ENCODE peak calls at places on chromosomes 2 and 18, in seven cellular contexts. One of them, this sample, is unnamed.
A peak's percentile ranks its signal among the peaks of the same experiment; 100 is the strongest.

GRCh38 chr2:181305151-181306123 is 151.7 kb upstream of the ITGA4 start:
- DNase-seq in A172: no peak
- DNase-seq in mucosa of gallbladder: no peak
- DNase-seq in memory B cell: no peak
- DNase-seq in hippocampal formation: no peak
- DNase-seq in GM12878: peak; percentile 96
- DNase-seq in Daoy: no peak
- DNase-seq in this sample: no peak

GRCh38 chr2:20050712-20051517 is 513 bp downstream of the LAPTM4A start:
- DNase-seq in GM12878: no peak
- DNase-seq in hippocampal formation: peak; percentile 62
- DNase-seq in Daoy: peak; percentile 64
- DNase-seq in memory B cell: peak; percentile 35
- DNase-seq in mucosa of gallbladder: peak; percentile 56
- DNase-seq in A172: peak; percentile 63
- DNase-seq in this sample: peak; percentile 50

GRCh38 chr2:47541848-47542450 is 139.0 kb downstream of the MSH2 start:
- DNase-seq in hippocampal formation: no peak
- DNase-seq in memory B cell: no peak
- DNase-seq in A172: no peak
- DNase-seq in Daoy: no peak
- DNase-seq in GM12878: no peak
- DNase-seq in mucosa of gallbladder: no peak
- DNase-seq in this sample: no peak

GRCh38 chr2:55158111-55158814 is 73.8 kb downstream of the CLHC1 start:
- DNase-seq in mucosa of gallbladder: peak; percentile 58
- DNase-seq in GM12878: no peak
- DNase-seq in A172: no peak
- DNase-seq in hippocampal formation: no peak
- DNase-seq in Daoy: no peak
- DNase-seq in memory B cell: no peak
- DNase-seq in this sample: no peak

GRCh38 chr2:191366199-191366598 is 121.0 kb downstream of the MYO1B start:
- DNase-seq in mucosa of gallbladder: no peak
- DNase-seq in hippocampal formation: no peak
- DNase-seq in A172: peak; percentile 18
- DNase-seq in GM12878: no peak
- DNase-seq in Daoy: no peak
- DNase-seq in memory B cell: no peak
- DNase-seq in this sample: no peak

GRCh38 chr2:229610871-229611270 is 103.5 kb downstream of the DNER start:
- DNase-seq in hippocampal formation: no peak
- DNase-seq in Daoy: peak; percentile 69
- DNase-seq in memory B cell: no peak
- DNase-seq in GM12878: no peak
- DNase-seq in A172: peak; percentile 75
- DNase-seq in mucosa of gallbladder: no peak
- DNase-seq in this sample: no peak

GRCh38 chr18:32450874-32451273 is 19.8 kb downstream of the GAREM1 start:
- DNase-seq in memory B cell: no peak
- DNase-seq in A172: no peak
- DNase-seq in mucosa of gallbladder: no peak
- DNase-seq in hippocampal formation: no peak
- DNase-seq in GM12878: no peak
- DNase-seq in Daoy: peak; percentile 12
- DNase-seq in this sample: no peak

GRCh38 chr2:48268671-48269070 is 261.3 kb upstream of the STON1 start:
- DNase-seq in hippocampal formation: no peak
- DNase-seq in GM12878: no peak
- DNase-seq in memory B cell: no peak
- DNase-seq in mucosa of gallbladder: no peak
- DNase-seq in A172: no peak
- DNase-seq in Daoy: no peak
- DNase-seq in this sample: no peak

GRCh38 chr2:50491541-50492114 is 540.3 kb downstream of the NRXN1 start:
- DNase-seq in A172: peak; percentile 66
- DNase-seq in Daoy: peak; percentile 8
- DNase-seq in hippocampal formation: peak; percentile 54
- DNase-seq in memory B cell: no peak
- DNase-seq in GM12878: no peak
- DNase-seq in mucosa of gallbladder: no peak
- DNase-seq in this sample: peak; percentile 57

GRCh38 chr2:203998195-203998804 is 61.7 kb downstream of the ICOS start:
- DNase-seq in memory B cell: no peak
- DNase-seq in Daoy: peak; percentile 44
- DNase-seq in mucosa of gallbladder: no peak
- DNase-seq in hippocampal formation: no peak
- DNase-seq in A172: no peak
- DNase-seq in GM12878: no peak
- DNase-seq in this sample: no peak

GRCh38 chr2:179106342-179107178 is 56.6 kb upstream of the CCDC141 start:
- DNase-seq in GM12878: peak; percentile 56
- DNase-seq in A172: peak; percentile 97
- DNase-seq in hippocampal formation: peak; percentile 76
- DNase-seq in memory B cell: no peak
- DNase-seq in mucosa of gallbladder: peak; percentile 81
- DNase-seq in Daoy: peak; percentile 89
- DNase-seq in this sample: peak; percentile 91

GRCh38 chr2:217905395-217905794 is 97.4 kb downstream of the TNS1 start:
- DNase-seq in A172: no peak
- DNase-seq in memory B cell: no peak
- DNase-seq in mucosa of gallbladder: no peak
- DNase-seq in Daoy: no peak
- DNase-seq in GM12878: no peak
- DNase-seq in hippocampal formation: peak; percentile 18
- DNase-seq in this sample: no peak